ENCODE peak calls at places on chromosomes 6 and 20, in seven cellular contexts. Y is lower leg skin, C is adipocyte, T is fibroblast of lung, S is H7, X is COLO829, R is choroid plexus epithelial cell. E is an unnamed sample.

GRCh38 chr20:9617940-9618339 is 103.5 kb downstream of the LAMP5 start:
- DNase-seq in T (peak), C (peak), Y (no peak), R (peak), X (no peak), S (peak), E (peak)

GRCh38 chr6:90290991-90291390 is 5.7 kb downstream of the BACH2 start:
- DNase-seq in R (no peak), T (no peak), X (peak), C (no peak), S (no peak), Y (no peak), E (peak)

GRCh38 chr6:157177731-157178336 is 145.5 kb downstream of the TMEM242 start:
- DNase-seq in S (no peak), Y (no peak), C (no peak), R (no peak), T (no peak), X (no peak), E (no peak)

GRCh38 chr6:70849348-70850069 is 107.4 kb downstream of the B3GAT2 start:
- DNase-seq in X (no peak), S (no peak), C (peak), R (peak), Y (no peak), T (no peak), E (no peak)

GRCh38 chr6:150346346-150346745 is 22.5 kb upstream of the IYD start:
- DNase-seq in Y (peak), R (peak), C (peak), S (no peak), X (no peak), T (no peak), E (no peak)

GRCh38 chr20:48932375-48932941 is 10.9 kb downstream of the ARFGEF2 start:
- DNase-seq in S (no peak), R (no peak), C (no peak), Y (no peak), X (no peak), T (no peak), E (no peak)

GRCh38 chr20:62501801-62502495 is 26.2 kb upstream of the GATA5 start:
- DNase-seq in C (peak), R (peak), T (peak), Y (no peak), X (no peak), S (no peak), E (peak)

GRCh38 chr20:2761885-2762284 is 38.5 kb downstream of the CPXM1 start:
- DNase-seq in X (no peak), C (no peak), S (no peak), T (no peak), R (no peak), Y (peak), E (no peak)

GRCh38 chr6:30131947-30132497 is 3.9 kb upstream of the TRIM40 start:
- DNase-seq in T (no peak), R (no peak), X (no peak), Y (no peak), S (no peak), C (no peak), E (no peak)

GRCh38 chr6:52990342-52990741 is 4.7 kb downstream of the GSTA4 start:
- DNase-seq in R (peak), Y (no peak), C (peak), T (peak), S (no peak), X (no peak), E (no peak)

GRCh38 chr20:24958506-24959385 is 9.7 kb downstream of the CST7 start:
- DNase-seq in C (no peak), Y (peak), S (no peak), X (no peak), T (no peak), R (no peak), E (no peak)

GRCh38 chr20:62370115-62370806 is 3.1 kb upstream of the LAMA5 start:
- DNase-seq in S (no peak), C (peak), R (no peak), Y (no peak), T (peak), X (no peak), E (no peak)

GRCh38 chr6:28953039-28953872 is 29.5 kb upstream of the TRIM27 start:
- DNase-seq in X (peak), C (peak), S (peak), R (peak), T (peak), Y (no peak), E (peak)

GRCh38 chr20:36384022-36384619 is 78.0 kb downstream of the DLGAP4 start:
- DNase-seq in R (peak), X (no peak), T (peak), C (peak), Y (no peak), S (peak), E (peak)

GRCh38 chr6:63637865-63638445 is 2.4 kb downstream of the PHF3 start:
- DNase-seq in T (peak), Y (no peak), C (peak), X (no peak), S (no peak), R (peak), E (no peak)

GRCh38 chr20:63802469-63803240 is 28.4 kb downstream of the ZBTB46 start:
- DNase-seq in T (no peak), S (no peak), C (no peak), R (no peak), Y (no peak), X (no peak), E (no peak)

GRCh38 chr6:166580076-166581050 is 6.1 kb downstream of the RAMACL start:
- DNase-seq in R (no peak), S (no peak), T (no peak), Y (peak), C (no peak), X (no peak), E (no peak)

GRCh38 chr6:121285041-121285440 is 49.2 kb downstream of the TBC1D32 start:
- DNase-seq in R (peak), C (peak), X (no peak), Y (no peak), T (peak), S (no peak), E (no peak)

GRCh38 chr6:130708338-130708737 is 118.9 kb upstream of the SMLR1 start:
- DNase-seq in X (no peak), S (no peak), T (no peak), R (peak), Y (no peak), C (peak), E (peak)